ENCODE peak calls at places on chromosomes 5 and 9, in ten cellular contexts. B is dermis microvascular lymphatic vessel endothelial cell; Y is fibroblast of the conjunctiva; A is psoas muscle; Z is MM.1S; P is T-helper 2 cell treated with Interferon-gamma antibody and Interleukin-4, amounts not matched to agents 5 μg/mL and 100 μg/mL, for 36 hours; V is fibroblast of mammary gland; M is T-helper 1 cell; N is SJSA1; L is renal cortical epithelial cell. X is an unnamed sample.

GRCh38 chr9:136847065-136847826 is 2.0 kb upstream of the PHPT1 start:
- DNase-seq in B (peak), Y (peak), A (peak), Z (no peak), P (peak), V (peak), M (peak), N (no peak), L (peak), X (peak)

GRCh38 chr5:67032921-67033664 is 163.5 kb downstream of the CD180 start:
- DNase-seq in B (no peak), Y (peak), A (no peak), Z (no peak), P (no peak), V (peak), M (no peak), N (no peak), L (peak), X (no peak)

GRCh38 chr5:63911871-63912270 is 50.4 kb downstream of the HTR1A start:
- DNase-seq in B (no peak), Y (no peak), A (no peak), Z (no peak), P (no peak), V (no peak), M (no peak), N (no peak), L (no peak), X (no peak)

GRCh38 chr9:126985870-126986498 is 71.4 kb downstream of the RALGPS1 start:
- DNase-seq in B (peak), Y (no peak), A (peak), Z (peak), P (peak), V (peak), M (peak), N (peak), L (peak), X (no peak)

GRCh38 chr5:142356716-142357468 is 32.1 kb upstream of the SPRY4 start:
- DNase-seq in B (peak), Y (peak), A (peak), Z (peak), P (peak), V (peak), M (peak), N (peak), L (peak), X (peak)

GRCh38 chr9:13911473-13911872 is 402.5 kb downstream of the NFIB start:
- DNase-seq in B (no peak), Y (no peak), A (no peak), Z (no peak), P (no peak), V (no peak), M (no peak), N (no peak), L (no peak), X (no peak)

GRCh38 chr9:4689687-4690104 is 10.3 kb downstream of the CDC37L1 start:
- DNase-seq in B (no peak), Y (no peak), A (no peak), Z (peak), P (peak), V (peak), M (peak), N (no peak), L (peak), X (no peak)

GRCh38 chr9:26357803-26358339 is 534.7 kb downstream of the CAAP1 start:
- DNase-seq in B (no peak), Y (no peak), A (no peak), Z (no peak), P (no peak), V (no peak), M (no peak), N (no peak), L (no peak), X (no peak)

GRCh38 chr5:117488976-117489500 is 914.4 kb upstream of the SEMA6A start:
- DNase-seq in B (no peak), Y (no peak), A (no peak), Z (no peak), P (no peak), V (no peak), M (no peak), N (no peak), L (no peak), X (no peak)

GRCh38 chr9:88339322-88339721 is 48.9 kb upstream of the SPIN1 start:
- DNase-seq in B (no peak), Y (no peak), A (no peak), Z (no peak), P (no peak), V (no peak), M (no peak), N (no peak), L (no peak), X (no peak)

GRCh38 chr5:144390133-144390532 is 219.5 kb downstream of the KCTD16 start:
- DNase-seq in B (no peak), Y (no peak), A (no peak), Z (no peak), P (no peak), V (no peak), M (no peak), N (peak), L (peak), X (no peak)

GRCh38 chr9:84708400-84708799 is 38.9 kb downstream of the NTRK2 start:
- DNase-seq in B (no peak), Y (no peak), A (no peak), Z (no peak), P (no peak), V (no peak), M (no peak), N (no peak), L (no peak), X (no peak)

GRCh38 chr5:91296691-91297143 is 86.4 kb downstream of the ARRDC3 start:
- DNase-seq in B (no peak), Y (peak), A (peak), Z (no peak), P (no peak), V (peak), M (no peak), N (no peak), L (peak), X (peak)

GRCh38 chr5:172939045-172939444 is 20.2 kb upstream of the RPL26L1 start:
- DNase-seq in B (peak), Y (no peak), A (no peak), Z (no peak), P (no peak), V (peak), M (peak), N (peak), L (no peak), X (no peak)

GRCh38 chr9:126160067-126160853 is 166.4 kb upstream of the MVB12B start:
- DNase-seq in B (no peak), Y (no peak), A (no peak), Z (no peak), P (no peak), V (no peak), M (no peak), N (no peak), L (no peak), X (no peak)

GRCh38 chr9:108634164-108634563 is 221.6 kb downstream of the ACTL7B start:
- DNase-seq in B (no peak), Y (peak), A (no peak), Z (no peak), P (no peak), V (peak), M (no peak), N (no peak), L (peak), X (no peak)

GRCh38 chr9:6218099-6218502 is 2.5 kb downstream of the IL33 start:
- DNase-seq in B (peak), Y (peak), A (no peak), Z (no peak), P (no peak), V (peak), M (no peak), N (no peak), L (peak), X (peak)

GRCh38 chr9:138117836-138118235 is 240.3 kb downstream of the CACNA1B start:
- DNase-seq in B (no peak), Y (no peak), A (no peak), Z (no peak), P (no peak), V (no peak), M (no peak), N (no peak), L (no peak), X (no peak)

GRCh38 chr5:52989025-52989780 is at the start of gene ITGA2:
- DNase-seq in B (peak), Y (no peak), A (peak), Z (peak), P (peak), V (peak), M (peak), N (peak), L (peak), X (no peak)

GRCh38 chr5:117539692-117540091 is 965.1 kb upstream of the SEMA6A start:
- DNase-seq in B (no peak), Y (no peak), A (no peak), Z (no peak), P (no peak), V (no peak), M (no peak), N (no peak), L (no peak), X (no peak)

GRCh38 chr9:38119570-38119969 is 50.5 kb upstream of the SHB start:
- DNase-seq in B (no peak), Y (no peak), A (no peak), Z (no peak), P (no peak), V (peak), M (no peak), N (no peak), L (no peak), X (no peak)

GRCh38 chr9:95816716-95817115 is 58.8 kb upstream of the ERCC6L2 start:
- DNase-seq in B (no peak), Y (no peak), A (no peak), Z (no peak), P (no peak), V (no peak), M (no peak), N (no peak), L (peak), X (no peak)

GRCh38 chr5:134038143-134038542 is 33.4 kb upstream of the VDAC1 start:
- DNase-seq in B (no peak), Y (no peak), A (no peak), Z (no peak), P (no peak), V (no peak), M (no peak), N (no peak), L (peak), X (no peak)

GRCh38 chr9:133575673-133576590 is 33.3 kb downstream of the FAM163B start:
- DNase-seq in B (no peak), Y (no peak), A (no peak), Z (no peak), P (no peak), V (no peak), M (no peak), N (no peak), L (no peak), X (no peak)

GRCh38 chr9:123686131-123686848 is 243.6 kb downstream of the DENND1A start:
- DNase-seq in B (peak), Y (no peak), A (no peak), Z (no peak), P (no peak), V (peak), M (no peak), N (no peak), L (peak), X (no peak)

GRCh38 chr5:59587489-59588337 is 305.8 kb downstream of the PDE4D start:
- DNase-seq in B (peak), Y (peak), A (peak), Z (no peak), P (no peak), V (peak), M (no peak), N (peak), L (peak), X (no peak)

GRCh38 chr5:145718956-145719355 is 116.2 kb downstream of the PRELID2 start:
- DNase-seq in B (peak), Y (peak), A (no peak), Z (no peak), P (no peak), V (peak), M (no peak), N (no peak), L (peak), X (peak)

GRCh38 chr9:125380406-125380805 is 118.8 kb downstream of the GAPVD1 start:
- DNase-seq in B (no peak), Y (no peak), A (no peak), Z (no peak), P (no peak), V (no peak), M (no peak), N (no peak), L (no peak), X (no peak)

GRCh38 chr5:111389390-111390082 is 122.8 kb downstream of the STARD4 start:
- DNase-seq in B (no peak), Y (no peak), A (no peak), Z (no peak), P (no peak), V (peak), M (no peak), N (no peak), L (peak), X (no peak)

GRCh38 chr5:85453026-85453349 is 1068.3 kb upstream of the EDIL3 start:
- DNase-seq in B (no peak), Y (no peak), A (no peak), Z (no peak), P (no peak), V (no peak), M (no peak), N (no peak), L (peak), X (no peak)

GRCh38 chr5:144356489-144356888 is 185.8 kb downstream of the KCTD16 start:
- DNase-seq in B (no peak), Y (no peak), A (no peak), Z (no peak), P (no peak), V (no peak), M (no peak), N (no peak), L (no peak), X (no peak)

GRCh38 chr9:13988944-13989343 is 325.0 kb downstream of the NFIB start:
- DNase-seq in B (no peak), Y (no peak), A (no peak), Z (no peak), P (no peak), V (no peak), M (no peak), N (no peak), L (no peak), X (no peak)

GRCh38 chr9:81264516-81264915 is 424.8 kb downstream of the TLE1 start:
- DNase-seq in B (peak), Y (no peak), A (no peak), Z (no peak), P (no peak), V (peak), M (no peak), N (no peak), L (peak), X (no peak)

GRCh38 chr9:110583237-110583636 is 3.7 kb upstream of the SVEP1 start:
- DNase-seq in B (no peak), Y (no peak), A (no peak), Z (no peak), P (no peak), V (peak), M (no peak), N (no peak), L (no peak), X (no peak)

GRCh38 chr9:5688109-5688508 is 59.2 kb downstream of the RIC1 start:
- DNase-seq in B (peak), Y (peak), A (no peak), Z (no peak), P (no peak), V (peak), M (no peak), N (peak), L (peak), X (no peak)

GRCh38 chr9:76629205-76629990 is 134.8 kb upstream of the PCA3 start:
- DNase-seq in B (no peak), Y (no peak), A (no peak), Z (peak), P (no peak), V (no peak), M (peak), N (no peak), L (no peak), X (no peak)